ENCODE peak calls at places on chromosome 17, in nine cellular contexts. E is stimulated activated CD8-positive, alpha-beta memory T cell treated with anti-CD3 and anti-CD28 coated beads, Interleukin-7, amount 100 ng/mL, for 24 hours; G is brain microvascular endothelial cell; I is stimulated activated CD4-positive, alpha-beta T cell treated with anti-CD3 and anti-CD28 coated beads, Interleukin-1b, Interleukin-23, amount 100 ng/mL, for 1 hour; Z is fibroblast of the conjunctiva; C is CD8-positive, alpha-beta memory T cell; W is KBM-7; D is GM12865; J is heart right ventricle. F is an unnamed sample.

GRCh38 chr17:28613916-28614315 is at the start of gene RSKR:
- DNase-seq in D (no peak), C (no peak), Z (no peak), W (no peak), I (no peak), J (no peak), E (no peak), G (no peak), F (no peak)

GRCh38 chr17:8965394-8966168 is at the start of gene PIK3R5:
- DNase-seq in D (peak; percentile 93), J (peak; percentile 63), C (peak; percentile 81), W (peak; percentile 93), I (peak; percentile 79), Z (no peak), E (peak; percentile 65), G (no peak), F (peak; percentile 45)

GRCh38 chr17:64984181-64984580 is 64.9 kb upstream of the LRRC37A3 start:
- DNase-seq in E (no peak), J (no peak), G (no peak), Z (no peak), I (no peak), D (no peak), C (no peak), W (no peak), F (no peak)

GRCh38 chr17:79084291-79085153 is 9.9 kb downstream of the ENGASE start:
- DNase-seq in Z (no peak), W (no peak), D (no peak), I (no peak), J (peak; percentile 5), E (no peak), C (no peak), G (no peak), F (no peak)

GRCh38 chr17:50117202-50118040 is 12.5 kb downstream of the SAMD14 start:
- DNase-seq in Z (no peak), C (peak; percentile 26), G (no peak), W (peak; percentile 76), I (no peak), D (peak; percentile 66), E (peak; percentile 23), J (peak; percentile 66), F (no peak)

GRCh38 chr17:78806451-78806850 is 24.4 kb upstream of the CYTH1 start:
- DNase-seq in I (no peak), G (no peak), C (peak; percentile 45), Z (no peak), D (no peak), J (no peak), E (no peak), W (no peak), F (no peak)

GRCh38 chr17:61669522-61669921 is 78.5 kb upstream of the NACA2 start:
- DNase-seq in J (no peak), D (no peak), W (no peak), G (no peak), I (no peak), E (no peak), Z (no peak), C (no peak), F (no peak)

GRCh38 chr17:78998311-78999055 is 11.1 kb downstream of the CANT1 start:
- DNase-seq in C (no peak), J (peak; percentile 78), D (no peak), G (no peak), W (no peak), Z (no peak), E (no peak), I (no peak), F (no peak)

GRCh38 chr17:77771998-77772397 is 186.5 kb upstream of the TNRC6C start:
- DNase-seq in G (no peak), I (no peak), W (no peak), Z (no peak), D (no peak), E (no peak), C (no peak), J (no peak), F (no peak)

GRCh38 chr17:69857412-69857835 is 217.6 kb upstream of the KCNJ16 start:
- DNase-seq in Z (peak; percentile 91), G (peak; percentile 58), W (no peak), E (no peak), D (no peak), C (no peak), J (no peak), I (no peak), F (no peak)

GRCh38 chr17:17146791-17147406 is 59.2 kb downstream of the PLD6 start:
- DNase-seq in I (no peak), D (peak; percentile 37), Z (no peak), J (peak; percentile 48), E (no peak), G (no peak), C (no peak), W (peak; percentile 54), F (peak; percentile 29)

GRCh38 chr17:80545499-80545826 is 825 bp downstream of the RPTOR start:
- DNase-seq in I (no peak), G (no peak), D (peak; percentile 4), Z (no peak), E (no peak), C (no peak), W (no peak), J (no peak), F (no peak)

GRCh38 chr17:55903028-55903690 is 152.3 kb downstream of the PCTP start:
- DNase-seq in C (no peak), W (no peak), G (no peak), E (no peak), Z (no peak), I (no peak), J (no peak), D (no peak), F (no peak)

GRCh38 chr17:1272701-1273100 is 2.5 kb downstream of the BHLHA9 start:
- DNase-seq in J (no peak), I (no peak), G (no peak), Z (no peak), W (no peak), D (no peak), E (no peak), C (no peak), F (no peak)

GRCh38 chr17:64254755-64255154 is 8.3 kb downstream of the TEX2 start:
- DNase-seq in W (no peak), C (no peak), Z (no peak), J (no peak), D (no peak), E (no peak), I (no peak), G (no peak), F (no peak)

GRCh38 chr17:61555127-61555531 is 35.9 kb downstream of the NACA2 start:
- DNase-seq in J (no peak), Z (no peak), C (no peak), E (no peak), W (no peak), G (no peak), I (no peak), D (no peak), F (no peak)

GRCh38 chr17:74840989-74841666 is 18.6 kb downstream of the GRIN2C start:
- DNase-seq in J (peak; percentile 69), I (no peak), C (no peak), E (no peak), W (peak; percentile 74), Z (peak; percentile 8), G (peak; percentile 24), D (no peak), F (no peak)

GRCh38 chr17:75875940-75876189 is 2.5 kb downstream of the TRIM47 start:
- DNase-seq in I (no peak), C (no peak), D (no peak), W (no peak), J (peak; percentile 49), Z (no peak), E (no peak), G (no peak), F (no peak)

GRCh38 chr17:4969551-4970231 is 2.1 kb upstream of the SPAG7 start:
- DNase-seq in D (no peak), J (no peak), E (no peak), Z (no peak), C (no peak), G (no peak), W (no peak), I (peak; percentile 10), F (no peak)

GRCh38 chr17:15945493-15946209 is 721 bp downstream of the ADORA2B start:
- DNase-seq in G (no peak), Z (no peak), I (no peak), W (no peak), D (no peak), E (no peak), J (peak; percentile 26), C (no peak), F (no peak)

GRCh38 chr17:35286120-35286781 is 43.4 kb downstream of the SLFN5 start:
- DNase-seq in Z (no peak), J (no peak), I (no peak), W (no peak), D (peak; percentile 64), C (no peak), E (no peak), G (no peak), F (peak; percentile 7)

GRCh38 chr17:76304226-76305134 is 3.6 kb downstream of the QRICH2 start:
- DNase-seq in J (no peak), E (no peak), Z (no peak), D (no peak), G (no peak), C (no peak), I (no peak), W (no peak), F (no peak)

F was measured in iPS DF 6.9.